ENCODE peak calls at places on chromosomes 7 and 10, in eight cellular contexts. M is cardiac fibroblast; V is HT1080; X is effector CD8-positive, alpha-beta T cell; B is naive thymus-derived CD8-positive, alpha-beta T cell; W is HTR-8/SVneo; D is NCI-H1694 treated with DMSO at 0.1 percent for 48 hours; I is bronchial epithelial cell. A is an unnamed sample.

GRCh38 chr7:15832996-15833395 is 146.5 kb upstream of the MEOX2 start:
- DNase-seq in M (peak), V (no peak), X (no peak), B (no peak), W (no peak), D (no peak), I (no peak), A (peak)

GRCh38 chr7:151211155-151211772 is 976 bp upstream of the H2BK1 start:
- DNase-seq in M (no peak), V (no peak), X (no peak), B (no peak), W (no peak), D (no peak), I (no peak), A (no peak)

GRCh38 chr10:79335470-79336235 is 11.6 kb upstream of the PPIF start:
- DNase-seq in M (no peak), V (no peak), X (no peak), B (no peak), W (no peak), D (no peak), I (no peak), A (no peak)

GRCh38 chr10:63700209-63700934 is 179.2 kb downstream of the REEP3 start:
- DNase-seq in M (peak), V (peak), X (no peak), B (no peak), W (peak), D (no peak), I (peak), A (no peak)

GRCh38 chr7:129577881-129578462 is 33.5 kb upstream of the NRF1 start:
- DNase-seq in M (no peak), V (no peak), X (no peak), B (no peak), W (no peak), D (no peak), I (no peak), A (no peak)

GRCh38 chr10:101629781-101630419 is 41.8 kb downstream of the DPCD start:
- DNase-seq in M (no peak), V (no peak), X (no peak), B (no peak), W (no peak), D (no peak), I (no peak), A (peak)

GRCh38 chr10:51886438-51887068 is 187.2 kb upstream of the CSTF2T start:
- DNase-seq in M (peak), V (peak), X (no peak), B (no peak), W (no peak), D (no peak), I (peak), A (no peak)

GRCh38 chr10:91798736-91799579 is 732 bp downstream of the TNKS2 start:
- DNase-seq in M (peak), V (peak), X (peak), B (peak), W (peak), D (peak), I (peak), A (peak)

GRCh38 chr10:15540729-15541128 is 169.6 kb upstream of the FAM171A1 start:
- DNase-seq in M (no peak), V (peak), X (no peak), B (no peak), W (no peak), D (no peak), I (no peak), A (no peak)

GRCh38 chr10:93074137-93074596 is 474 bp downstream of the CYP26A1 start:
- DNase-seq in M (no peak), V (no peak), X (no peak), B (no peak), W (no peak), D (peak), I (no peak), A (no peak)

GRCh38 chr10:49328401-49329185 is 29.6 kb downstream of the C10orf71 start:
- DNase-seq in M (no peak), V (no peak), X (no peak), B (no peak), W (no peak), D (no peak), I (no peak), A (no peak)

GRCh38 chr10:119131512-119132240 is 27.8 kb downstream of the DENND10 start:
- DNase-seq in M (peak), V (peak), X (no peak), B (no peak), W (no peak), D (no peak), I (no peak), A (no peak)

GRCh38 chr7:7099584-7100014 is 82.7 kb upstream of the C1GALT1 start:
- DNase-seq in M (peak), V (peak), X (no peak), B (no peak), W (peak), D (no peak), I (peak), A (peak)

GRCh38 chr7:101294039-101294831 is 27.4 kb downstream of the IFT22 start:
- DNase-seq in M (no peak), V (no peak), X (no peak), B (no peak), W (no peak), D (no peak), I (no peak), A (no peak)

GRCh38 chr7:10412426-10413019 is 561.1 kb upstream of the PHF14 start:
- DNase-seq in M (peak), V (peak), X (no peak), B (no peak), W (peak), D (peak), I (peak), A (no peak)

GRCh38 chr7:80255656-80256055 is 121.0 kb downstream of the GNAI1 start:
- DNase-seq in M (no peak), V (no peak), X (no peak), B (no peak), W (no peak), D (no peak), I (no peak), A (no peak)

GRCh38 chr7:71137479-71137878 is 5.5 kb downstream of the GALNT17 start:
- DNase-seq in M (no peak), V (no peak), X (no peak), B (no peak), W (no peak), D (no peak), I (no peak), A (no peak)

GRCh38 chr7:1483079-1483478 is 21.1 kb downstream of the INTS1 start:
- DNase-seq in M (no peak), V (no peak), X (no peak), B (no peak), W (no peak), D (no peak), I (no peak), A (no peak)

GRCh38 chr7:15459018-15459621 is 102.7 kb downstream of the AGMO start:
- DNase-seq in M (peak), V (peak), X (no peak), B (no peak), W (no peak), D (no peak), I (no peak), A (no peak)

GRCh38 chr10:13669182-13669860 is 82.6 kb downstream of the PRPF18 start:
- DNase-seq in M (no peak), V (no peak), X (no peak), B (no peak), W (no peak), D (no peak), I (no peak), A (no peak)

GRCh38 chr10:114996542-114996941 is 58.5 kb downstream of the TRUB1 start:
- DNase-seq in M (no peak), V (no peak), X (no peak), B (no peak), W (peak), D (no peak), I (no peak), A (no peak)

GRCh38 chr10:9786101-9786500 is 1231.6 kb upstream of the CELF2 start:
- DNase-seq in M (peak), V (peak), X (no peak), B (no peak), W (no peak), D (no peak), I (peak), A (no peak)

GRCh38 chr10:43318978-43319965 is 52.2 kb upstream of the FXYD4 start:
- DNase-seq in M (peak), V (no peak), X (no peak), B (no peak), W (no peak), D (no peak), I (no peak), A (no peak)

GRCh38 chr7:50352282-50352681 is 47.8 kb downstream of the IKZF1 start:
- DNase-seq in M (no peak), V (no peak), X (no peak), B (no peak), W (no peak), D (no peak), I (no peak), A (no peak)

GRCh38 chr7:41136551-41136950 is 566.3 kb downstream of the INHBA start:
- DNase-seq in M (no peak), V (no peak), X (no peak), B (no peak), W (no peak), D (no peak), I (no peak), A (no peak)

GRCh38 chr7:142338633-142339501 is 81.0 kb upstream of the PRSS58 start:
- DNase-seq in M (peak), V (peak), X (no peak), B (no peak), W (no peak), D (no peak), I (peak), A (no peak)

GRCh38 chr10:124688889-124689670 is 55.1 kb downstream of the FAM53B start:
- DNase-seq in M (no peak), V (no peak), X (no peak), B (no peak), W (no peak), D (no peak), I (peak), A (no peak)

GRCh38 chr10:127153166-127153565 is 43.2 kb downstream of the INSYN2A start:
- DNase-seq in M (no peak), V (no peak), X (no peak), B (no peak), W (no peak), D (no peak), I (no peak), A (no peak)

GRCh38 chr7:4763091-4763793 is 12.2 kb upstream of the AP5Z1 start:
- DNase-seq in M (no peak), V (no peak), X (no peak), B (no peak), W (no peak), D (no peak), I (no peak), A (no peak)

GRCh38 chr7:102426268-102427031 is 6.9 kb upstream of the ORAI2 start:
- DNase-seq in M (no peak), V (no peak), X (peak), B (peak), W (no peak), D (peak), I (no peak), A (no peak)